ENCODE peak calls at places on chromosomes 5 and 9, in nine cellular contexts. One of them, this sample, is unnamed.

GRCh38 chr9:73173526-73174411 is 22.1 kb downstream of the ANXA1 start:
- DNase-seq in GM12865: no peak
- DNase-seq in CD8-positive, alpha-beta memory T cell: no peak
- DNase-seq in NCI-H2171 treated with DMSO at 0.1 percent for 48 hours: no peak
- DNase-seq in NCI-H460: no peak
- DNase-seq in breast epithelium: no peak
- DNase-seq in NCI-H345: no peak
- DNase-seq in mammary epithelial cell: no peak
- DNase-seq in activated naive CD4-positive, alpha-beta T cell treated with anti-CD3 and anti-CD28 coated beads, Interleukin-2, amount 50 U/mL, for 16 hours: no peak
- DNase-seq in this sample: no peak

GRCh38 chr5:50978903-50979302 is 312.5 kb downstream of the PARP8 start:
- DNase-seq in GM12865: no peak
- DNase-seq in CD8-positive, alpha-beta memory T cell: no peak
- DNase-seq in NCI-H2171 treated with DMSO at 0.1 percent for 48 hours: no peak
- DNase-seq in NCI-H460: no peak
- DNase-seq in breast epithelium: no peak
- DNase-seq in NCI-H345: no peak
- DNase-seq in mammary epithelial cell: no peak
- DNase-seq in activated naive CD4-positive, alpha-beta T cell treated with anti-CD3 and anti-CD28 coated beads, Interleukin-2, amount 50 U/mL, for 16 hours: no peak
- DNase-seq in this sample: no peak

GRCh38 chr9:133584559-133585476 is 24.4 kb downstream of the FAM163B start:
- DNase-seq in GM12865: no peak
- DNase-seq in CD8-positive, alpha-beta memory T cell: no peak
- DNase-seq in NCI-H2171 treated with DMSO at 0.1 percent for 48 hours: peak; percentile 99
- DNase-seq in NCI-H460: no peak
- DNase-seq in breast epithelium: no peak
- DNase-seq in NCI-H345: peak; percentile 95
- DNase-seq in mammary epithelial cell: no peak
- DNase-seq in activated naive CD4-positive, alpha-beta T cell treated with anti-CD3 and anti-CD28 coated beads, Interleukin-2, amount 50 U/mL, for 16 hours: no peak
- DNase-seq in this sample: peak; percentile 82

GRCh38 chr9:135019224-135019623 is 68.2 kb upstream of the OLFM1 start:
- DNase-seq in GM12865: no peak
- DNase-seq in CD8-positive, alpha-beta memory T cell: no peak
- DNase-seq in NCI-H2171 treated with DMSO at 0.1 percent for 48 hours: no peak
- DNase-seq in NCI-H460: no peak
- DNase-seq in breast epithelium: no peak
- DNase-seq in NCI-H345: no peak
- DNase-seq in mammary epithelial cell: no peak
- DNase-seq in activated naive CD4-positive, alpha-beta T cell treated with anti-CD3 and anti-CD28 coated beads, Interleukin-2, amount 50 U/mL, for 16 hours: no peak
- DNase-seq in this sample: no peak

GRCh38 chr9:121239071-121239470 is 28.9 kb upstream of the GSN start:
- DNase-seq in GM12865: no peak
- DNase-seq in CD8-positive, alpha-beta memory T cell: no peak
- DNase-seq in NCI-H2171 treated with DMSO at 0.1 percent for 48 hours: no peak
- DNase-seq in NCI-H460: no peak
- DNase-seq in breast epithelium: no peak
- DNase-seq in NCI-H345: no peak
- DNase-seq in mammary epithelial cell: no peak
- DNase-seq in activated naive CD4-positive, alpha-beta T cell treated with anti-CD3 and anti-CD28 coated beads, Interleukin-2, amount 50 U/mL, for 16 hours: no peak
- DNase-seq in this sample: no peak

GRCh38 chr5:161544350-161544765 is 2.2 kb downstream of the GABRB2 start:
- DNase-seq in GM12865: peak; percentile 70
- DNase-seq in CD8-positive, alpha-beta memory T cell: no peak
- DNase-seq in NCI-H2171 treated with DMSO at 0.1 percent for 48 hours: peak; percentile 34
- DNase-seq in NCI-H460: peak; percentile 36
- DNase-seq in breast epithelium: no peak
- DNase-seq in NCI-H345: peak; percentile 53
- DNase-seq in mammary epithelial cell: peak; percentile 5
- DNase-seq in activated naive CD4-positive, alpha-beta T cell treated with anti-CD3 and anti-CD28 coated beads, Interleukin-2, amount 50 U/mL, for 16 hours: no peak
- DNase-seq in this sample: peak; percentile 23

GRCh38 chr9:131815971-131816873 is 76.3 kb upstream of the RAPGEF1 start:
- DNase-seq in GM12865: no peak
- DNase-seq in CD8-positive, alpha-beta memory T cell: no peak
- DNase-seq in NCI-H2171 treated with DMSO at 0.1 percent for 48 hours: peak; percentile 100
- DNase-seq in NCI-H460: no peak
- DNase-seq in breast epithelium: no peak
- DNase-seq in NCI-H345: peak; percentile 37
- DNase-seq in mammary epithelial cell: peak; percentile 47
- DNase-seq in activated naive CD4-positive, alpha-beta T cell treated with anti-CD3 and anti-CD28 coated beads, Interleukin-2, amount 50 U/mL, for 16 hours: no peak
- DNase-seq in this sample: no peak

GRCh38 chr5:36374275-36374862 is 72.7 kb upstream of the RANBP3L start:
- DNase-seq in GM12865: no peak
- DNase-seq in CD8-positive, alpha-beta memory T cell: no peak
- DNase-seq in NCI-H2171 treated with DMSO at 0.1 percent for 48 hours: no peak
- DNase-seq in NCI-H460: no peak
- DNase-seq in breast epithelium: no peak
- DNase-seq in NCI-H345: no peak
- DNase-seq in mammary epithelial cell: peak; percentile 43
- DNase-seq in activated naive CD4-positive, alpha-beta T cell treated with anti-CD3 and anti-CD28 coated beads, Interleukin-2, amount 50 U/mL, for 16 hours: no peak
- DNase-seq in this sample: no peak

GRCh38 chr5:56415356-56415765 is 182.2 kb upstream of the ANKRD55 start:
- DNase-seq in GM12865: peak; percentile 83
- DNase-seq in CD8-positive, alpha-beta memory T cell: no peak
- DNase-seq in NCI-H2171 treated with DMSO at 0.1 percent for 48 hours: no peak
- DNase-seq in NCI-H460: peak; percentile 40
- DNase-seq in breast epithelium: no peak
- DNase-seq in NCI-H345: no peak
- DNase-seq in mammary epithelial cell: no peak
- DNase-seq in activated naive CD4-positive, alpha-beta T cell treated with anti-CD3 and anti-CD28 coated beads, Interleukin-2, amount 50 U/mL, for 16 hours: no peak
- DNase-seq in this sample: no peak

GRCh38 chr9:1216532-1216931 is 166.4 kb downstream of the DMRT2 start:
- DNase-seq in GM12865: no peak
- DNase-seq in CD8-positive, alpha-beta memory T cell: no peak
- DNase-seq in NCI-H2171 treated with DMSO at 0.1 percent for 48 hours: no peak
- DNase-seq in NCI-H460: no peak
- DNase-seq in breast epithelium: no peak
- DNase-seq in NCI-H345: no peak
- DNase-seq in mammary epithelial cell: no peak
- DNase-seq in activated naive CD4-positive, alpha-beta T cell treated with anti-CD3 and anti-CD28 coated beads, Interleukin-2, amount 50 U/mL, for 16 hours: no peak
- DNase-seq in this sample: no peak

GRCh38 chr5:24110019-24110615 is 534.7 kb downstream of the CDH10 start:
- DNase-seq in GM12865: no peak
- DNase-seq in CD8-positive, alpha-beta memory T cell: no peak
- DNase-seq in NCI-H2171 treated with DMSO at 0.1 percent for 48 hours: peak; percentile 76
- DNase-seq in NCI-H460: peak; percentile 37
- DNase-seq in breast epithelium: no peak
- DNase-seq in NCI-H345: peak; percentile 61
- DNase-seq in mammary epithelial cell: peak; percentile 8
- DNase-seq in activated naive CD4-positive, alpha-beta T cell treated with anti-CD3 and anti-CD28 coated beads, Interleukin-2, amount 50 U/mL, for 16 hours: no peak
- DNase-seq in this sample: peak; percentile 65

GRCh38 chr5:11719888-11720481 is 184.3 kb downstream of the CTNND2 start:
- DNase-seq in GM12865: peak; percentile 53
- DNase-seq in CD8-positive, alpha-beta memory T cell: no peak
- DNase-seq in NCI-H2171 treated with DMSO at 0.1 percent for 48 hours: peak; percentile 74
- DNase-seq in NCI-H460: peak; percentile 53
- DNase-seq in breast epithelium: no peak
- DNase-seq in NCI-H345: no peak
- DNase-seq in mammary epithelial cell: peak; percentile 2
- DNase-seq in activated naive CD4-positive, alpha-beta T cell treated with anti-CD3 and anti-CD28 coated beads, Interleukin-2, amount 50 U/mL, for 16 hours: no peak
- DNase-seq in this sample: peak; percentile 51

GRCh38 chr5:33637011-33637410 is 196.2 kb downstream of the TARS1 start:
- DNase-seq in GM12865: no peak
- DNase-seq in CD8-positive, alpha-beta memory T cell: no peak
- DNase-seq in NCI-H2171 treated with DMSO at 0.1 percent for 48 hours: no peak
- DNase-seq in NCI-H460: no peak
- DNase-seq in breast epithelium: no peak
- DNase-seq in NCI-H345: no peak
- DNase-seq in mammary epithelial cell: no peak
- DNase-seq in activated naive CD4-positive, alpha-beta T cell treated with anti-CD3 and anti-CD28 coated beads, Interleukin-2, amount 50 U/mL, for 16 hours: no peak
- DNase-seq in this sample: no peak

GRCh38 chr5:100797863-100798262 is 105.2 kb downstream of the ST8SIA4 start:
- DNase-seq in GM12865: no peak
- DNase-seq in CD8-positive, alpha-beta memory T cell: no peak
- DNase-seq in NCI-H2171 treated with DMSO at 0.1 percent for 48 hours: no peak
- DNase-seq in NCI-H460: no peak
- DNase-seq in breast epithelium: no peak
- DNase-seq in NCI-H345: no peak
- DNase-seq in mammary epithelial cell: peak; percentile 74
- DNase-seq in activated naive CD4-positive, alpha-beta T cell treated with anti-CD3 and anti-CD28 coated beads, Interleukin-2, amount 50 U/mL, for 16 hours: no peak
- DNase-seq in this sample: no peak

GRCh38 chr5:171901764-171902163 is 104.7 kb downstream of the FBXW11 start:
- DNase-seq in GM12865: no peak
- DNase-seq in CD8-positive, alpha-beta memory T cell: no peak
- DNase-seq in NCI-H2171 treated with DMSO at 0.1 percent for 48 hours: no peak
- DNase-seq in NCI-H460: no peak
- DNase-seq in breast epithelium: no peak
- DNase-seq in NCI-H345: no peak
- DNase-seq in mammary epithelial cell: no peak
- DNase-seq in activated naive CD4-positive, alpha-beta T cell treated with anti-CD3 and anti-CD28 coated beads, Interleukin-2, amount 50 U/mL, for 16 hours: no peak
- DNase-seq in this sample: no peak

GRCh38 chr5:9454012-9454481 is 91.8 kb downstream of the SEMA5A start:
- DNase-seq in GM12865: peak; percentile 16
- DNase-seq in CD8-positive, alpha-beta memory T cell: no peak
- DNase-seq in NCI-H2171 treated with DMSO at 0.1 percent for 48 hours: no peak
- DNase-seq in NCI-H460: no peak
- DNase-seq in breast epithelium: no peak
- DNase-seq in NCI-H345: no peak
- DNase-seq in mammary epithelial cell: no peak
- DNase-seq in activated naive CD4-positive, alpha-beta T cell treated with anti-CD3 and anti-CD28 coated beads, Interleukin-2, amount 50 U/mL, for 16 hours: no peak
- DNase-seq in this sample: no peak

GRCh38 chr5:174252121-174252520 is 206.6 kb downstream of the NSG2 start:
- DNase-seq in GM12865: no peak
- DNase-seq in CD8-positive, alpha-beta memory T cell: no peak
- DNase-seq in NCI-H2171 treated with DMSO at 0.1 percent for 48 hours: no peak
- DNase-seq in NCI-H460: no peak
- DNase-seq in breast epithelium: no peak
- DNase-seq in NCI-H345: no peak
- DNase-seq in mammary epithelial cell: no peak
- DNase-seq in activated naive CD4-positive, alpha-beta T cell treated with anti-CD3 and anti-CD28 coated beads, Interleukin-2, amount 50 U/mL, for 16 hours: no peak
- DNase-seq in this sample: no peak

GRCh38 chr5:163444526-163444925 is 7.1 kb downstream of the CCNG1 start:
- DNase-seq in GM12865: no peak
- DNase-seq in CD8-positive, alpha-beta memory T cell: no peak
- DNase-seq in NCI-H2171 treated with DMSO at 0.1 percent for 48 hours: no peak
- DNase-seq in NCI-H460: no peak
- DNase-seq in breast epithelium: no peak
- DNase-seq in NCI-H345: no peak
- DNase-seq in mammary epithelial cell: no peak
- DNase-seq in activated naive CD4-positive, alpha-beta T cell treated with anti-CD3 and anti-CD28 coated beads, Interleukin-2, amount 50 U/mL, for 16 hours: no peak
- DNase-seq in this sample: no peak

GRCh38 chr5:96381526-96381925 is 51.5 kb downstream of the PCSK1 start:
- DNase-seq in GM12865: peak; percentile 24
- DNase-seq in CD8-positive, alpha-beta memory T cell: no peak
- DNase-seq in NCI-H2171 treated with DMSO at 0.1 percent for 48 hours: peak; percentile 73
- DNase-seq in NCI-H460: peak; percentile 57
- DNase-seq in breast epithelium: no peak
- DNase-seq in NCI-H345: peak; percentile 66
- DNase-seq in mammary epithelial cell: no peak
- DNase-seq in activated naive CD4-positive, alpha-beta T cell treated with anti-CD3 and anti-CD28 coated beads, Interleukin-2, amount 50 U/mL, for 16 hours: no peak
- DNase-seq in this sample: peak; percentile 19

GRCh38 chr9:130962418-130963316 is 23.6 kb upstream of the FIBCD1 start:
- DNase-seq in GM12865: no peak
- DNase-seq in CD8-positive, alpha-beta memory T cell: no peak
- DNase-seq in NCI-H2171 treated with DMSO at 0.1 percent for 48 hours: no peak
- DNase-seq in NCI-H460: peak; percentile 38
- DNase-seq in breast epithelium: no peak
- DNase-seq in NCI-H345: no peak
- DNase-seq in mammary epithelial cell: peak; percentile 91
- DNase-seq in activated naive CD4-positive, alpha-beta T cell treated with anti-CD3 and anti-CD28 coated beads, Interleukin-2, amount 50 U/mL, for 16 hours: no peak
- DNase-seq in this sample: no peak

GRCh38 chr5:24788829-24789509 is 144.2 kb upstream of the CDH10 start:
- DNase-seq in GM12865: no peak
- DNase-seq in CD8-positive, alpha-beta memory T cell: no peak
- DNase-seq in NCI-H2171 treated with DMSO at 0.1 percent for 48 hours: no peak
- DNase-seq in NCI-H460: peak; percentile 11
- DNase-seq in breast epithelium: no peak
- DNase-seq in NCI-H345: no peak
- DNase-seq in mammary epithelial cell: peak; percentile 63
- DNase-seq in activated naive CD4-positive, alpha-beta T cell treated with anti-CD3 and anti-CD28 coated beads, Interleukin-2, amount 50 U/mL, for 16 hours: no peak
- DNase-seq in this sample: no peak

GRCh38 chr9:105651806-105652205 is 10.5 kb upstream of the TAL2 start:
- DNase-seq in GM12865: no peak
- DNase-seq in CD8-positive, alpha-beta memory T cell: no peak
- DNase-seq in NCI-H2171 treated with DMSO at 0.1 percent for 48 hours: no peak
- DNase-seq in NCI-H460: no peak
- DNase-seq in breast epithelium: no peak
- DNase-seq in NCI-H345: peak; percentile 79
- DNase-seq in mammary epithelial cell: no peak
- DNase-seq in activated naive CD4-positive, alpha-beta T cell treated with anti-CD3 and anti-CD28 coated beads, Interleukin-2, amount 50 U/mL, for 16 hours: no peak
- DNase-seq in this sample: no peak

GRCh38 chr5:138573949-138574670 is 1.1 kb downstream of the HSPA9 start:
- DNase-seq in GM12865: no peak
- DNase-seq in CD8-positive, alpha-beta memory T cell: no peak
- DNase-seq in NCI-H2171 treated with DMSO at 0.1 percent for 48 hours: no peak
- DNase-seq in NCI-H460: no peak
- DNase-seq in breast epithelium: no peak
- DNase-seq in NCI-H345: no peak
- DNase-seq in mammary epithelial cell: peak; percentile 27
- DNase-seq in activated naive CD4-positive, alpha-beta T cell treated with anti-CD3 and anti-CD28 coated beads, Interleukin-2, amount 50 U/mL, for 16 hours: no peak
- DNase-seq in this sample: no peak

GRCh38 chr9:109500421-109500974 is 2.4 kb upstream of the PTPN3 start:
- DNase-seq in GM12865: no peak
- DNase-seq in CD8-positive, alpha-beta memory T cell: no peak
- DNase-seq in NCI-H2171 treated with DMSO at 0.1 percent for 48 hours: no peak
- DNase-seq in NCI-H460: no peak
- DNase-seq in breast epithelium: no peak
- DNase-seq in NCI-H345: no peak
- DNase-seq in mammary epithelial cell: no peak
- DNase-seq in activated naive CD4-positive, alpha-beta T cell treated with anti-CD3 and anti-CD28 coated beads, Interleukin-2, amount 50 U/mL, for 16 hours: no peak
- DNase-seq in this sample: no peak

GRCh38 chr9:6218099-6218502 is 2.5 kb downstream of the IL33 start:
- DNase-seq in GM12865: no peak
- DNase-seq in CD8-positive, alpha-beta memory T cell: no peak
- DNase-seq in NCI-H2171 treated with DMSO at 0.1 percent for 48 hours: no peak
- DNase-seq in NCI-H460: no peak
- DNase-seq in breast epithelium: no peak
- DNase-seq in NCI-H345: no peak
- DNase-seq in mammary epithelial cell: peak; percentile 61
- DNase-seq in activated naive CD4-positive, alpha-beta T cell treated with anti-CD3 and anti-CD28 coated beads, Interleukin-2, amount 50 U/mL, for 16 hours: no peak
- DNase-seq in this sample: no peak

GRCh38 chr5:107875834-107876233 is 205.1 kb upstream of the EFNA5 start:
- DNase-seq in GM12865: no peak
- DNase-seq in CD8-positive, alpha-beta memory T cell: no peak
- DNase-seq in NCI-H2171 treated with DMSO at 0.1 percent for 48 hours: no peak
- DNase-seq in NCI-H460: no peak
- DNase-seq in breast epithelium: no peak
- DNase-seq in NCI-H345: no peak
- DNase-seq in mammary epithelial cell: no peak
- DNase-seq in activated naive CD4-positive, alpha-beta T cell treated with anti-CD3 and anti-CD28 coated beads, Interleukin-2, amount 50 U/mL, for 16 hours: no peak
- DNase-seq in this sample: no peak

GRCh38 chr9:91282292-91282691 is 79.4 kb downstream of the AUH start:
- DNase-seq in GM12865: no peak
- DNase-seq in CD8-positive, alpha-beta memory T cell: no peak
- DNase-seq in NCI-H2171 treated with DMSO at 0.1 percent for 48 hours: no peak
- DNase-seq in NCI-H460: no peak
- DNase-seq in breast epithelium: no peak
- DNase-seq in NCI-H345: no peak
- DNase-seq in mammary epithelial cell: peak; percentile 43
- DNase-seq in activated naive CD4-positive, alpha-beta T cell treated with anti-CD3 and anti-CD28 coated beads, Interleukin-2, amount 50 U/mL, for 16 hours: no peak
- DNase-seq in this sample: no peak

GRCh38 chr9:88532320-88532719 is 2.7 kb upstream of the NXNL2 start:
- DNase-seq in GM12865: no peak
- DNase-seq in CD8-positive, alpha-beta memory T cell: no peak
- DNase-seq in NCI-H2171 treated with DMSO at 0.1 percent for 48 hours: peak; percentile 4
- DNase-seq in NCI-H460: no peak
- DNase-seq in breast epithelium: no peak
- DNase-seq in NCI-H345: peak; percentile 35
- DNase-seq in mammary epithelial cell: no peak
- DNase-seq in activated naive CD4-positive, alpha-beta T cell treated with anti-CD3 and anti-CD28 coated beads, Interleukin-2, amount 50 U/mL, for 16 hours: no peak
- DNase-seq in this sample: peak; percentile 52

GRCh38 chr9:76161546-76161945 is 232.7 kb downstream of the RFK start:
- DNase-seq in GM12865: no peak
- DNase-seq in CD8-positive, alpha-beta memory T cell: no peak
- DNase-seq in NCI-H2171 treated with DMSO at 0.1 percent for 48 hours: no peak
- DNase-seq in NCI-H460: no peak
- DNase-seq in breast epithelium: no peak
- DNase-seq in NCI-H345: no peak
- DNase-seq in mammary epithelial cell: no peak
- DNase-seq in activated naive CD4-positive, alpha-beta T cell treated with anti-CD3 and anti-CD28 coated beads, Interleukin-2, amount 50 U/mL, for 16 hours: no peak
- DNase-seq in this sample: no peak

This sample was measured in NCI-H748 treated with DMSO at 0.1 percent for 48 hours.